ENCODE peak calls at places on chromosomes 11 and 22, in six cellular contexts. G, C, T, D, R and O are unnamed samples.

GRCh38 chr11:121321614-121322243 is 29.2 kb downstream of the SC5D start:
- DNase-seq in D (no peak), T (peak), C (peak), R (peak), G (no peak), O (peak)

GRCh38 chr11:102400603-102401002 is 52.0 kb downstream of the TMEM123 start:
- DNase-seq in G (no peak), T (no peak), R (no peak), D (no peak), C (no peak), O (no peak)

GRCh38 chr11:12813371-12814225 is 139.4 kb downstream of the TEAD1 start:
- DNase-seq in G (no peak), D (no peak), T (peak), R (no peak), C (peak), O (peak)

GRCh38 chr11:86571273-86571948 is 101.0 kb downstream of the ME3 start:
- DNase-seq in R (no peak), G (no peak), T (no peak), C (no peak), D (no peak), O (no peak)

GRCh38 chr11:71244116-71244815 is 8.1 kb downstream of the SHANK2 start:
- DNase-seq in C (no peak), T (peak), R (no peak), G (no peak), D (no peak), O (peak)

GRCh38 chr22:20029550-20030225 is 8.8 kb downstream of the TANGO2 start:
- DNase-seq in G (no peak), C (no peak), R (peak), D (no peak), T (no peak), O (no peak)

GRCh38 chr11:126607776-126608625 is 252.5 kb downstream of the ST3GAL4 start:
- DNase-seq in T (no peak), D (no peak), G (no peak), C (no peak), R (no peak), O (no peak)

GRCh38 chr11:120869516-120870011 is 154.3 kb upstream of the TBCEL start:
- DNase-seq in G (no peak), T (no peak), R (no peak), D (no peak), C (no peak), O (peak)

GRCh38 chr11:21806508-21806907 is 386.4 kb upstream of the ANO5 start:
- DNase-seq in D (no peak), T (no peak), C (no peak), R (no peak), G (no peak), O (no peak)

GRCh38 chr22:20002661-20003060 is 14.0 kb downstream of the ARVCF start:
- DNase-seq in C (no peak), T (no peak), D (no peak), G (no peak), R (no peak), O (no peak)

GRCh38 chr11:20610825-20611224 is 11.4 kb downstream of the SLC6A5 start:
- DNase-seq in R (no peak), G (no peak), C (no peak), T (peak), D (no peak), O (no peak)

GRCh38 chr22:35154937-35155387 is 89.0 kb downstream of the ISX start:
- DNase-seq in D (no peak), T (peak), R (no peak), C (peak), G (no peak), O (peak)

GRCh38 chr11:111835665-111836064 is 35.7 kb downstream of the ALG9 start:
- DNase-seq in R (no peak), G (no peak), D (no peak), C (no peak), T (no peak), O (no peak)

GRCh38 chr11:59030037-59030436 is 56.1 kb upstream of the GLYATL1B start:
- DNase-seq in C (no peak), R (no peak), G (no peak), T (no peak), D (no peak), O (no peak)

GRCh38 chr22:22070371-22070824 is 87.8 kb upstream of the TOP3B start:
- DNase-seq in T (no peak), R (no peak), G (no peak), D (no peak), C (no peak), O (no peak)

GRCh38 chr22:47629273-47629711 is 866.8 kb downstream of the TBC1D22A start:
- DNase-seq in T (no peak), C (no peak), G (no peak), D (no peak), R (no peak), O (no peak)

GRCh38 chr11:20089357-20089756 is 70.9 kb downstream of the DBX1 start:
- DNase-seq in T (no peak), C (no peak), G (no peak), D (no peak), R (no peak), O (no peak)

GRCh38 chr11:77470504-77470903 is 3.4 kb downstream of the PAK1 start:
- DNase-seq in T (no peak), C (no peak), R (no peak), G (no peak), D (no peak), O (no peak)

GRCh38 chr11:33214187-33214586 is 43.0 kb upstream of the HIPK3 start:
- DNase-seq in T (peak), G (no peak), C (peak), R (no peak), D (no peak), O (peak)

GRCh38 chr22:46776876-46777608 is 14.6 kb downstream of the TBC1D22A start:
- DNase-seq in T (no peak), D (no peak), G (no peak), C (no peak), R (no peak), O (no peak)